ENCODE peak calls at places on chromosomes 5 and 9, in five cellular contexts. M, V, A, B and K are unnamed samples.

GRCh38 chr5:155605898-155606297 is 592.3 kb downstream of the KIF4B start:
- DNase-seq in B (no peak), V (no peak), M (no peak), A (no peak), K (no peak)

GRCh38 chr9:16342621-16343020 is 527.8 kb downstream of the BNC2 start:
- DNase-seq in V (no peak), M (no peak), A (no peak), B (no peak), K (peak; percentile 11)

GRCh38 chr9:127522727-127523126 is 71.4 kb downstream of the LRSAM1 start:
- DNase-seq in V (peak; percentile 87), B (no peak), A (no peak), M (no peak), K (no peak)

GRCh38 chr5:92444888-92445287 is 1061.8 kb upstream of the ARRDC3 start:
- DNase-seq in A (no peak), B (no peak), M (no peak), V (no peak), K (no peak)

GRCh38 chr9:136213733-136214132 is 8.8 kb upstream of the LHX3 start:
- DNase-seq in V (no peak), B (no peak), A (no peak), M (no peak), K (no peak)

GRCh38 chr9:4084440-4084818 is 215.4 kb downstream of the GLIS3 start:
- DNase-seq in M (no peak), A (no peak), B (peak; percentile 95), V (no peak), K (no peak)

GRCh38 chr5:135239461-135240282 is 159.4 kb downstream of the MACROH2A1 start:
- DNase-seq in B (peak; percentile 83), M (no peak), V (no peak), A (no peak), K (no peak)

GRCh38 chr5:78647838-78648358 is 674 bp downstream of the LHFPL2 start:
- DNase-seq in V (no peak), B (peak; percentile 66), A (peak; percentile 78), M (no peak), K (peak; percentile 55)

GRCh38 chr5:135313946-135314345 is 85.1 kb downstream of the MACROH2A1 start:
- DNase-seq in B (no peak), V (no peak), A (no peak), M (no peak), K (no peak)

GRCh38 chr9:70011366-70011765 is 32.3 kb upstream of the MAMDC2 start:
- DNase-seq in A (no peak), M (no peak), B (no peak), V (no peak), K (no peak)

GRCh38 chr9:38706493-38706892 is 13.4 kb downstream of the FAM240B start:
- DNase-seq in A (no peak), M (no peak), B (no peak), V (no peak), K (no peak)

GRCh38 chr9:100919526-100919925 is 109.0 kb upstream of the PLPPR1 start:
- DNase-seq in M (no peak), V (no peak), A (no peak), B (no peak), K (no peak)

GRCh38 chr9:137237759-137238726 is 3.0 kb upstream of the TUBB4B start:
- DNase-seq in B (no peak), V (no peak), M (no peak), A (peak; percentile 46), K (no peak)

GRCh38 chr9:2859776-2860379 is 16.0 kb upstream of the PUM3 start:
- DNase-seq in V (no peak), M (peak; percentile 80), A (peak; percentile 77), B (peak; percentile 62), K (peak; percentile 40)

GRCh38 chr5:115583474-115583873 is 18.8 kb downstream of the TICAM2 start:
- DNase-seq in A (peak; percentile 14), V (no peak), M (no peak), B (peak; percentile 85), K (no peak)

GRCh38 chr5:96113170-96113939 is 151.7 kb upstream of the ELL2 start:
- DNase-seq in V (no peak), A (peak; percentile 75), B (no peak), M (peak; percentile 62), K (peak; percentile 73)

GRCh38 chr9:130173462-130173876 is 1.3 kb downstream of the NCS1 start:
- DNase-seq in B (peak; percentile 15), M (no peak), V (no peak), A (no peak), K (peak; percentile 54)

GRCh38 chr5:13567819-13568218 is 376.7 kb downstream of the DNAH5 start:
- DNase-seq in A (no peak), V (peak; percentile 78), M (no peak), B (no peak), K (no peak)

GRCh38 chr5:56386046-56386445 is 152.9 kb upstream of the ANKRD55 start:
- DNase-seq in B (no peak), M (no peak), V (no peak), A (no peak), K (no peak)

GRCh38 chr9:76292658-76293057 is 101.6 kb downstream of the RFK start:
- DNase-seq in A (no peak), V (no peak), M (no peak), B (no peak), K (no peak)

GRCh38 chr9:91741529-91741928 is 208.5 kb downstream of the ROR2 start:
- DNase-seq in B (peak; percentile 72), A (no peak), M (no peak), V (no peak), K (no peak)

GRCh38 chr5:156354571-156354970 is 27.6 kb downstream of the SGCD start:
- DNase-seq in A (no peak), B (peak; percentile 12), V (no peak), M (no peak), K (no peak)

GRCh38 chr5:171415115-171415730 is 4.2 kb upstream of the FGF18 start:
- DNase-seq in A (no peak), M (no peak), B (peak; percentile 63), V (no peak), K (no peak)

DNA sequence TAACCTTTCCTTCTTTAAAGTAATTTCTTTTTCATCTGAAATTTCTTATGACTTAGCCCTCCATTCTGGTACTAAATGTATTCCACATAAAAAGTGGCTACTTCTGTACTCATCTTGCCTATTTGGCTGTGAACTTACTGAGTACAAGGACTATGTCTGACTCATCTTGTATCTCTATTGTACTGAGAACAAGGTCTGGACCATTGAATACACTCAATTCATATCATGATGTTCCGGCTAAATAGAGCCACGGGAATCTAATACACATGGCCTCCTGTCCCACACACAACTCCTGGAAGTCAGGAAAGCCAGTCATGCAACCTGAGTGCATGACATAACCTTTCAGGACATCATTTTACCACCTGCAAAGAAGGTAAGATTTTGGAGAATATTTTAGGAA is 203.9 kb downstream of the PLK2 start:
- DNase-seq in B (no peak), M (no peak), A (no peak), V (no peak), K (no peak)
- TF ChIP-seq CTCF in B (no peak), M (no peak), A (no peak), V (no peak), K (no peak)

GRCh38 chr5:62650197-62650596 is 71.6 kb downstream of the LRRC70 start:
- DNase-seq in B (no peak), A (no peak), V (no peak), M (no peak), K (no peak)
- H3K27ac ChIP-seq in B (no peak overlapping the region), A (no peak overlapping the region), V (no peak overlapping the region), M (no peak overlapping the region), K (no peak overlapping the region)

GRCh38 chr9:120857481-120857880 is 14.8 kb upstream of the PSMD5 start:
- DNase-seq in B (no peak), M (no peak), V (no peak), A (peak; percentile 70), K (no peak)

GRCh38 chr9:120854596-120855327 is 12.0 kb upstream of the PSMD5 start:
- DNase-seq in M (no peak), B (no peak), A (no peak), V (no peak), K (no peak)

GRCh38 chr9:120856700-120857099 is 14.0 kb upstream of the PSMD5 start:
- DNase-seq in A (peak; percentile 90), M (peak; percentile 87), B (no peak), V (no peak), K (no peak)

GRCh38 chr9:120857902-120858301 is 15.2 kb upstream of the PSMD5 start:
- DNase-seq in M (no peak), B (no peak), V (no peak), A (no peak), K (no peak)

GRCh38 chr9:120855827-120856636 is 13.3 kb upstream of the PSMD5 start:
- DNase-seq in A (no peak), V (no peak), B (no peak), M (no peak), K (no peak)
- TF ChIP-seq CTCF in A (no peak), V (no peak), B (no peak), M (no peak), K (no peak)

DNA sequence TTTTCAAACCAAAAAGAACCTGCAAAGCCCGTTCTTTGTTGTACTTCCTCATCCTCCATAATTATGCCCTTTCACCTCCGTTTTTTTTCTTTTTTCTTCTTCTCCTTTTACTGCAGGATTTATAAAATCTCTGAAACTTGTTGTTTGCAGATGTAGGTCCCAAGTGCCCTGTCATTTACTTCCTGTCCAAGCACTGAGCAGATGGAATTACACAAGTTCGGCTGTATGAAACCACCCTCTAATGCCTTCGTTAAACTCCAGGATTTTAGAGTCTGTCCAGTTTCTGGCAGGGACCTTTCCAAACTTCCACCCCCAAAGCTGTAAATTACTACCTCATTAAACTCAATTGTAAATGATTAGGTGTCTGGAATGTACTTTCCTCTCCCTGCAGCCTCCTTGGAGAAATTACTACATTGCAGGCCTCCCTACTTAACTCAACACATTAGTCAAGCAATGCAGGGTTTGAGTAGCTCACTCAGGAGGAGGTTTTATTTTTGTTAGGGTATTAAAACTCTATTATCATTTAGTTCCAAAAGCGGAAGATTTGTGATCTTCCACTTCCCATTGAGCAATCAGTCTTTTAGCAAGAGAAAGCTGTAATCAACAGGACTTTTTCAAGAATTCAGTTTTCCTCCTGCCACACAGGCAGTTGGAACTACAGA is 125.6 kb upstream of the LPAR1 start:
- DNase-seq in A (no peak), B (no peak), M (no peak), V (no peak), K (no peak)
- H3K27ac ChIP-seq in A (no peak overlapping the region), B (no peak overlapping the region), M (no peak overlapping the region), V (no peak overlapping the region), K (no peak overlapping the region)